ENCODE peak calls at places on chromosome 16, in four cellular contexts. One of them, this sample, is unnamed.

GRCh38 chr16:47887496-47887895 is 268.3 kb downstream of the ABCC12 start:
- DNase-seq in A549: peak
- DNase-seq in fibroblast of lung: peak
- DNase-seq in foreskin fibroblast: peak
- DNase-seq in this sample: no peak

GRCh38 chr16:4660454-4661007 is 32.8 kb upstream of the NUDT16L1 start:
- DNase-seq in fibroblast of lung: peak
- DNase-seq in A549: no peak
- DNase-seq in foreskin fibroblast: peak
- DNase-seq in this sample: no peak

GRCh38 chr16:77359065-77359502 is 75.8 kb downstream of the ADAMTS18 start:
- DNase-seq in fibroblast of lung: peak
- DNase-seq in foreskin fibroblast: peak
- DNase-seq in A549: peak
- DNase-seq in this sample: no peak

GRCh38 chr16:86597880-86598606 is 19.7 kb downstream of the FOXL1 start:
- DNase-seq in fibroblast of lung: peak
- DNase-seq in A549: no peak
- DNase-seq in foreskin fibroblast: peak
- DNase-seq in this sample: no peak

GRCh38 chr16:12287796-12288536 is 311.4 kb downstream of the SNX29 start:
- DNase-seq in A549: no peak
- DNase-seq in fibroblast of lung: no peak
- DNase-seq in foreskin fibroblast: no peak
- DNase-seq in this sample: no peak

GRCh38 chr16:81143921-81144471 is 47.8 kb upstream of the GCSH start:
- DNase-seq in fibroblast of lung: no peak
- DNase-seq in foreskin fibroblast: no peak
- DNase-seq in A549: peak
- DNase-seq in this sample: no peak

GRCh38 chr16:67394271-67395104 is 1.2 kb upstream of the TPPP3 start:
- DNase-seq in A549: no peak
- DNase-seq in fibroblast of lung: no peak
- DNase-seq in foreskin fibroblast: peak
- DNase-seq in this sample: no peak

GRCh38 chr16:56041556-56042140 is 149.6 kb upstream of the GNAO1 start:
- DNase-seq in foreskin fibroblast: no peak
- DNase-seq in fibroblast of lung: no peak
- DNase-seq in A549: peak
- DNase-seq in this sample: no peak

GRCh38 chr16:87765473-87765775 is 362 bp downstream of the KLHDC4 start:
- DNase-seq in A549: no peak
- DNase-seq in fibroblast of lung: peak
- DNase-seq in foreskin fibroblast: peak
- DNase-seq in this sample: no peak

GRCh38 chr16:2842340-2843000 is 12.4 kb downstream of the ZG16B start:
- DNase-seq in foreskin fibroblast: peak
- DNase-seq in A549: no peak
- DNase-seq in fibroblast of lung: peak
- DNase-seq in this sample: no peak

GRCh38 chr16:9965079-9965478 is 217.1 kb downstream of the GRIN2A start:
- DNase-seq in foreskin fibroblast: no peak
- DNase-seq in A549: no peak
- DNase-seq in fibroblast of lung: peak
- DNase-seq in this sample: no peak

GRCh38 chr16:73956592-73957495 is 339.8 kb upstream of the PSMD7 start:
- DNase-seq in fibroblast of lung: peak
- DNase-seq in A549: peak
- DNase-seq in foreskin fibroblast: peak
- DNase-seq in this sample: peak

DNA sequence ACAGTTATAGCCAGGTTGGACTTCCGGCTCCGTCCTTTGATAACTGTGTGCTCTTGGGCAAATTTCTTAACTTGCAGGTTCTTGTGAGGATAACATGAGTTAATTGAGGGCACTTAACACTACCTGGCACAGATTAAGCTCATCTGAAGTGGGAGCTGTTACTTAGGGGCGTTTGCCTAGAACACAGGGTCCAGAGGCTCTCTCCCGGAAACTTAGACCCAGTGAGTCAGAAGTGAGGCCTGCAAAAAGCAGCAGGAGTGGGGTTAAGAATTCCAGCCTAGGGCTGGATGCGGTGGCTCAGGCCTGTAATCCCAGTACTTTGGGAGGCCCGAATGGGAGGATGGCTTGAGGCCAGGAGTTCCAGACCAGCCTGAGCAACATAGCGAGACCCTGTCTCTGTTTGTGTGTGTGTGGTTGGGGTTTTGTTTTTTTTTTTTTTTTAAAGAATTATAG is 1.4 kb downstream of the MVP start:
- DNase-seq in fibroblast of lung: peak
- DNase-seq in A549: peak
- DNase-seq in foreskin fibroblast: peak
- DNase-seq in this sample: no peak
- H3K4me3 ChIP-seq in fibroblast of lung: peak
- H3K4me3 ChIP-seq in A549: peak
- H3K4me3 ChIP-seq in foreskin fibroblast: peak
- H3K4me3 ChIP-seq in this sample: peak

GRCh38 chr16:71623597-71623996 is 2.4 kb upstream of the MARVELD3 start:
- DNase-seq in foreskin fibroblast: no peak
- DNase-seq in fibroblast of lung: no peak
- DNase-seq in A549: no peak
- DNase-seq in this sample: no peak

GRCh38 chr16:71622088-71622487 is 3.9 kb upstream of the MARVELD3 start:
- DNase-seq in fibroblast of lung: no peak
- DNase-seq in A549: no peak
- DNase-seq in foreskin fibroblast: no peak
- DNase-seq in this sample: no peak

DNA sequence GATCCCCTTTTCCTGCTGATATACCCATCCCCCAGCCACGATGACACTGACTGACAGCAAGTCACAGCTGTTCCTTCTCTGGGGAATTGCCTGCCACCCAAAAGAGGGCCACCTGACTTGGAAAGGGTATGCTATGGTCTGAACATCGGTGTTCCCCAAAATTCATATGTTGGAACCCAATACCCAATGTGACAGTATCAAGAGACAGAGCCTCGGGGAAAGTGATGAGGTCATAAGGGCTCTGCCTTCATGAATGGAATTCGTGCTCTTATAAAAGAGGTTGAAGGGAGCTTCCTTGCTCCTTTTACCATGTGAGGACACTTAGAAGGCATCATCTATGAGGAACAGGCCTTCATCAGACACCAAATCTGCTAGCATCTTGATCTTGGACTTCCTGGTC is 7.6 kb upstream of the MARVELD3 start:
- DNase-seq in A549: no peak
- DNase-seq in fibroblast of lung: no peak
- DNase-seq in foreskin fibroblast: no peak
- DNase-seq in this sample: no peak
- TF ChIP-seq CTCF in A549: no peak
- TF ChIP-seq CTCF in fibroblast of lung: no peak
- TF ChIP-seq CTCF in foreskin fibroblast: no peak
- TF ChIP-seq CTCF in this sample: no peak

GRCh38 chr16:30774367-30775130 is 12.4 kb downstream of the RNF40 start:
- DNase-seq in fibroblast of lung: no peak
- DNase-seq in A549: no peak
- DNase-seq in foreskin fibroblast: peak
- DNase-seq in this sample: no peak
- H3K4me3 ChIP-seq in fibroblast of lung: peak
- H3K4me3 ChIP-seq in A549: peak
- H3K4me3 ChIP-seq in foreskin fibroblast: peak
- H3K4me3 ChIP-seq in this sample: peak

GRCh38 chr16:70331091-70331490 is 15.6 kb upstream of the DDX19A start:
- DNase-seq in fibroblast of lung: no peak
- DNase-seq in A549: no peak
- DNase-seq in foreskin fibroblast: no peak
- DNase-seq in this sample: no peak

GRCh38 chr16:70331588-70332358 is 14.9 kb upstream of the DDX19A start:
- DNase-seq in foreskin fibroblast: peak
- DNase-seq in A549: no peak
- DNase-seq in fibroblast of lung: no peak
- DNase-seq in this sample: no peak
- TF ChIP-seq CTCF in foreskin fibroblast: peak
- TF ChIP-seq CTCF in A549: peak
- TF ChIP-seq CTCF in fibroblast of lung: peak
- TF ChIP-seq CTCF in this sample: peak

GRCh38 chr16:25020112-25020591 is 5.0 kb upstream of the ARHGAP17 start:
- DNase-seq in fibroblast of lung: no peak
- DNase-seq in A549: no peak
- DNase-seq in foreskin fibroblast: no peak
- DNase-seq in this sample: no peak
- H3K4me3 ChIP-seq in fibroblast of lung: no peak
- H3K4me3 ChIP-seq in A549: no peak
- H3K4me3 ChIP-seq in foreskin fibroblast: no peak
- H3K4me3 ChIP-seq in this sample: no peak